ENCODE peak calls at places on chromosomes 12 and 14, in six cellular contexts. One of them, this sample, is unnamed.

GRCh38 chr12:116591608-116592115 is 32.5 kb downstream of the MAP1LC3B2 start:
- DNase-seq in right atrium auricular region: no peak
- DNase-seq in IMR-90: peak
- DNase-seq in cardiac muscle cell: no peak
- DNase-seq in Calu3: no peak
- DNase-seq in nephron progenitor cell: no peak
- DNase-seq in this sample: no peak

GRCh38 chr12:124228050-124228711 is 66.7 kb upstream of the RFLNA start:
- DNase-seq in Calu3: no peak
- DNase-seq in cardiac muscle cell: no peak
- DNase-seq in IMR-90: no peak
- DNase-seq in right atrium auricular region: no peak
- DNase-seq in nephron progenitor cell: no peak
- DNase-seq in this sample: no peak

GRCh38 chr12:121505513-121505912 is 75.3 kb downstream of the KDM2B start:
- DNase-seq in nephron progenitor cell: no peak
- DNase-seq in IMR-90: peak
- DNase-seq in right atrium auricular region: no peak
- DNase-seq in cardiac muscle cell: no peak
- DNase-seq in Calu3: no peak
- DNase-seq in this sample: no peak

GRCh38 chr12:94271351-94271750 is 123.0 kb downstream of the PLXNC1 start:
- DNase-seq in right atrium auricular region: no peak
- DNase-seq in Calu3: no peak
- DNase-seq in IMR-90: no peak
- DNase-seq in cardiac muscle cell: no peak
- DNase-seq in nephron progenitor cell: no peak
- DNase-seq in this sample: no peak

GRCh38 chr12:208813-209212 is 5.1 kb downstream of the SLC6A12 start:
- DNase-seq in IMR-90: no peak
- DNase-seq in nephron progenitor cell: no peak
- DNase-seq in right atrium auricular region: no peak
- DNase-seq in Calu3: no peak
- DNase-seq in cardiac muscle cell: no peak
- DNase-seq in this sample: no peak

GRCh38 chr14:69620211-69620611 is 8.8 kb downstream of the SUSD6 start:
- DNase-seq in right atrium auricular region: no peak
- DNase-seq in cardiac muscle cell: no peak
- DNase-seq in nephron progenitor cell: no peak
- DNase-seq in IMR-90: no peak
- DNase-seq in Calu3: peak
- DNase-seq in this sample: no peak

GRCh38 chr12:113190761-113191160 is 5.2 kb downstream of the RITA1 start:
- DNase-seq in nephron progenitor cell: peak
- DNase-seq in Calu3: no peak
- DNase-seq in right atrium auricular region: no peak
- DNase-seq in IMR-90: peak
- DNase-seq in cardiac muscle cell: peak
- DNase-seq in this sample: no peak

GRCh38 chr12:49911213-49911605 is 7.5 kb upstream of the FAIM2 start:
- DNase-seq in IMR-90: no peak
- DNase-seq in cardiac muscle cell: no peak
- DNase-seq in nephron progenitor cell: no peak
- DNase-seq in right atrium auricular region: no peak
- DNase-seq in Calu3: no peak
- DNase-seq in this sample: no peak

GRCh38 chr14:68669101-68669500 is 123.8 kb downstream of the ZFP36L1 start:
- DNase-seq in nephron progenitor cell: no peak
- DNase-seq in right atrium auricular region: no peak
- DNase-seq in cardiac muscle cell: no peak
- DNase-seq in IMR-90: no peak
- DNase-seq in Calu3: peak
- DNase-seq in this sample: no peak

GRCh38 chr12:2804390-2805145 is 7.9 kb upstream of the ITFG2 start:
- DNase-seq in Calu3: no peak
- DNase-seq in IMR-90: peak
- DNase-seq in nephron progenitor cell: no peak
- DNase-seq in cardiac muscle cell: peak
- DNase-seq in right atrium auricular region: peak
- DNase-seq in this sample: peak

GRCh38 chr12:132489078-132489601 is 811 bp upstream of the FBRSL1 start:
- DNase-seq in Calu3: no peak
- DNase-seq in nephron progenitor cell: peak
- DNase-seq in right atrium auricular region: no peak
- DNase-seq in cardiac muscle cell: peak
- DNase-seq in IMR-90: no peak
- DNase-seq in this sample: no peak

GRCh38 chr12:71900091-71900490 is 38.6 kb upstream of the TPH2 start:
- DNase-seq in Calu3: no peak
- DNase-seq in right atrium auricular region: no peak
- DNase-seq in nephron progenitor cell: no peak
- DNase-seq in IMR-90: peak
- DNase-seq in cardiac muscle cell: no peak
- DNase-seq in this sample: no peak

GRCh38 chr12:93467351-93468007 is at the start of gene MRPL42:
- DNase-seq in right atrium auricular region: peak
- DNase-seq in nephron progenitor cell: peak
- DNase-seq in Calu3: peak
- DNase-seq in IMR-90: peak
- DNase-seq in cardiac muscle cell: peak
- DNase-seq in this sample: peak

GRCh38 chr14:105859717-105860614 is 333.6 kb downstream of the TMEM121 start:
- DNase-seq in right atrium auricular region: no peak
- DNase-seq in Calu3: no peak
- DNase-seq in nephron progenitor cell: no peak
- DNase-seq in IMR-90: no peak
- DNase-seq in cardiac muscle cell: no peak
- DNase-seq in this sample: peak

GRCh38 chr14:29354446-29354845 is 573.2 kb downstream of the PRKD1 start:
- DNase-seq in nephron progenitor cell: no peak
- DNase-seq in Calu3: no peak
- DNase-seq in right atrium auricular region: no peak
- DNase-seq in cardiac muscle cell: no peak
- DNase-seq in IMR-90: peak
- DNase-seq in this sample: no peak

GRCh38 chr12:132319359-132319950 is 9.9 kb downstream of the GALNT9 start:
- DNase-seq in Calu3: no peak
- DNase-seq in nephron progenitor cell: peak
- DNase-seq in right atrium auricular region: no peak
- DNase-seq in IMR-90: no peak
- DNase-seq in cardiac muscle cell: no peak
- DNase-seq in this sample: no peak

GRCh38 chr12:3523728-3524127 is 32.7 kb downstream of the PRMT8 start:
- DNase-seq in IMR-90: no peak
- DNase-seq in cardiac muscle cell: no peak
- DNase-seq in Calu3: no peak
- DNase-seq in right atrium auricular region: no peak
- DNase-seq in nephron progenitor cell: no peak
- DNase-seq in this sample: no peak

GRCh38 chr14:20998674-20999366 is at the start of gene SLC39A2:
- DNase-seq in right atrium auricular region: peak
- DNase-seq in nephron progenitor cell: peak
- DNase-seq in cardiac muscle cell: no peak
- DNase-seq in Calu3: peak
- DNase-seq in IMR-90: peak
- DNase-seq in this sample: peak

GRCh38 chr14:80298491-80299017 is 87.2 kb upstream of the DIO2 start:
- DNase-seq in Calu3: no peak
- DNase-seq in right atrium auricular region: no peak
- DNase-seq in cardiac muscle cell: no peak
- DNase-seq in IMR-90: no peak
- DNase-seq in nephron progenitor cell: no peak
- DNase-seq in this sample: no peak

GRCh38 chr12:123916729-123917128 is 55.9 kb downstream of the CCDC92 start:
- DNase-seq in nephron progenitor cell: no peak
- DNase-seq in cardiac muscle cell: no peak
- DNase-seq in Calu3: no peak
- DNase-seq in IMR-90: peak
- DNase-seq in right atrium auricular region: no peak
- DNase-seq in this sample: no peak

GRCh38 chr14:62015945-62016344 is 253.7 kb downstream of the SNAPC1 start:
- DNase-seq in right atrium auricular region: no peak
- DNase-seq in cardiac muscle cell: no peak
- DNase-seq in nephron progenitor cell: no peak
- DNase-seq in Calu3: no peak
- DNase-seq in IMR-90: peak
- DNase-seq in this sample: no peak

GRCh38 chr12:95435355-95435754 is 38.6 kb upstream of the METAP2 start:
- DNase-seq in Calu3: no peak
- DNase-seq in IMR-90: no peak
- DNase-seq in nephron progenitor cell: no peak
- DNase-seq in cardiac muscle cell: no peak
- DNase-seq in right atrium auricular region: no peak
- DNase-seq in this sample: no peak

GRCh38 chr12:106297681-106298080 is 4.9 kb upstream of the TCP11L2 start:
- DNase-seq in right atrium auricular region: no peak
- DNase-seq in cardiac muscle cell: no peak
- DNase-seq in IMR-90: no peak
- DNase-seq in Calu3: no peak
- DNase-seq in nephron progenitor cell: no peak
- DNase-seq in this sample: no peak

GRCh38 chr14:71688576-71688975 is 243.7 kb upstream of the RGS6 start:
- DNase-seq in Calu3: no peak
- DNase-seq in nephron progenitor cell: no peak
- DNase-seq in right atrium auricular region: no peak
- DNase-seq in cardiac muscle cell: no peak
- DNase-seq in IMR-90: peak
- DNase-seq in this sample: no peak

GRCh38 chr12:72057330-72057911 is 118.8 kb downstream of the TPH2 start:
- DNase-seq in IMR-90: no peak
- DNase-seq in nephron progenitor cell: no peak
- DNase-seq in right atrium auricular region: no peak
- DNase-seq in Calu3: peak
- DNase-seq in cardiac muscle cell: peak
- DNase-seq in this sample: no peak

GRCh38 chr12:123442774-123443173 is 6.3 kb upstream of the RILPL2 start:
- DNase-seq in Calu3: no peak
- DNase-seq in nephron progenitor cell: no peak
- DNase-seq in right atrium auricular region: no peak
- DNase-seq in IMR-90: no peak
- DNase-seq in cardiac muscle cell: no peak
- DNase-seq in this sample: no peak

GRCh38 chr12:113302925-113303640 is 31.8 kb downstream of the SLC8B1 start:
- DNase-seq in Calu3: no peak
- DNase-seq in cardiac muscle cell: no peak
- DNase-seq in IMR-90: no peak
- DNase-seq in right atrium auricular region: no peak
- DNase-seq in nephron progenitor cell: no peak
- DNase-seq in this sample: no peak

GRCh38 chr12:49961111-49961922 is at the start of gene AQP5:
- DNase-seq in cardiac muscle cell: peak
- DNase-seq in IMR-90: no peak
- DNase-seq in nephron progenitor cell: peak
- DNase-seq in right atrium auricular region: no peak
- DNase-seq in Calu3: peak
- DNase-seq in this sample: no peak

DNA sequence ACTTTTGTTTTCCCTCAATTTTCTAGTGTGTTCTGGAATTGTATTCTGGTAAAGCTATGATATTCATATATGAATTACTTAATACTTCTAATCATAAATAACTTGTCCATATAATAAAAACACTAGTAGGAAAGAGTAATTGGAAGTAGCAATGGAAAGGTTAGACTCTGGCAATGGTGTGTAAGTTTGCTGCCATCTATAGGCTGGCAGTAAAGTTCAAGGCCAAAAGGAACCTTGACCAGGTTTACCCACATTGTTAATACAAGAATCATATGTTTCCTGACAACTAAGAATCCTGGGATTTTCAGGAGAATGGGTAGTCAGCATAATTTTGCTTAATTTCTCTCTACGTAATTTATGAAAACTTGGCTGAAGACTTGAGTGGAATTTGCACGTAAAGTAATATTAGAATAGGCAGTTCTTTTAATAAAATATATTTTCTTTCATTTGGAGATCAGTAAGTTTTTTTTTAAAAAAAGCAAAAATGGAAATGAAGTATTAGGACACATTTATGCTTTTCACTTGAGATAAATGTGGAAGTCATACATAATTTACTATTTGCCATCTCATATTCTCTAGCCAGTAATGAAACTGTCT is 926.7 kb downstream of the GALC start:
- DNase-seq in IMR-90: peak
- DNase-seq in right atrium auricular region: no peak
- DNase-seq in cardiac muscle cell: peak
- DNase-seq in Calu3: no peak
- DNase-seq in nephron progenitor cell: no peak
- DNase-seq in this sample: no peak
- TF ChIP-seq CTCF in IMR-90: peak
- TF ChIP-seq CTCF in right atrium auricular region: no peak
- TF ChIP-seq CTCF in cardiac muscle cell: peak
- TF ChIP-seq CTCF in Calu3: peak
- TF ChIP-seq CTCF in nephron progenitor cell: peak
- TF ChIP-seq CTCF in this sample: peak

GRCh38 chr12:57619434-57620244 is 8.4 kb downstream of the ARHGEF25 start:
- DNase-seq in cardiac muscle cell: peak
- DNase-seq in Calu3: peak
- DNase-seq in IMR-90: no peak
- DNase-seq in right atrium auricular region: no peak
- DNase-seq in nephron progenitor cell: peak
- DNase-seq in this sample: no peak
- TF ChIP-seq CTCF in cardiac muscle cell: no peak
- TF ChIP-seq CTCF in Calu3: no peak
- TF ChIP-seq CTCF in IMR-90: no peak
- TF ChIP-seq CTCF in right atrium auricular region: no peak
- TF ChIP-seq CTCF in nephron progenitor cell: no peak
- TF ChIP-seq CTCF in this sample: no peak

GRCh38 chr12:46369474-46370379 is 2.8 kb downstream of the SLC38A2 start:
- DNase-seq in cardiac muscle cell: no peak
- DNase-seq in IMR-90: no peak
- DNase-seq in nephron progenitor cell: no peak
- DNase-seq in Calu3: no peak
- DNase-seq in right atrium auricular region: no peak
- DNase-seq in this sample: no peak

GRCh38 chr12:46370380-46370734 is 2.2 kb downstream of the SLC38A2 start:
- DNase-seq in cardiac muscle cell: no peak
- DNase-seq in right atrium auricular region: no peak
- DNase-seq in Calu3: no peak
- DNase-seq in IMR-90: no peak
- DNase-seq in nephron progenitor cell: no peak
- DNase-seq in this sample: no peak

GRCh38 chr12:46372131-46372851 is at the start of gene SLC38A2:
- DNase-seq in cardiac muscle cell: peak
- DNase-seq in IMR-90: peak
- DNase-seq in right atrium auricular region: peak
- DNase-seq in nephron progenitor cell: peak
- DNase-seq in Calu3: peak
- DNase-seq in this sample: peak

GRCh38 chr12:46371718-46372130 is 849 bp downstream of the SLC38A2 start:
- DNase-seq in IMR-90: peak
- DNase-seq in nephron progenitor cell: peak
- DNase-seq in cardiac muscle cell: peak
- DNase-seq in right atrium auricular region: peak
- DNase-seq in Calu3: peak
- DNase-seq in this sample: peak

GRCh38 chr12:46370792-46371717 is 1.5 kb downstream of the SLC38A2 start:
- DNase-seq in nephron progenitor cell: peak
- DNase-seq in Calu3: peak
- DNase-seq in cardiac muscle cell: peak
- DNase-seq in right atrium auricular region: peak
- DNase-seq in IMR-90: peak
- DNase-seq in this sample: peak
- TF ChIP-seq CTCF in nephron progenitor cell: no peak
- TF ChIP-seq CTCF in Calu3: no peak
- TF ChIP-seq CTCF in cardiac muscle cell: no peak
- TF ChIP-seq CTCF in right atrium auricular region: peak
- TF ChIP-seq CTCF in IMR-90: peak
- TF ChIP-seq CTCF in this sample: no peak

GRCh38 chr14:31543969-31544799 is 17.0 kb upstream of the NUBPL start:
- DNase-seq in IMR-90: peak
- DNase-seq in nephron progenitor cell: no peak
- DNase-seq in cardiac muscle cell: peak
- DNase-seq in right atrium auricular region: no peak
- DNase-seq in Calu3: no peak
- DNase-seq in this sample: no peak
- TF ChIP-seq CTCF in IMR-90: peak
- TF ChIP-seq CTCF in nephron progenitor cell: peak
- TF ChIP-seq CTCF in cardiac muscle cell: peak
- TF ChIP-seq CTCF in right atrium auricular region: peak
- TF ChIP-seq CTCF in Calu3: peak
- TF ChIP-seq CTCF in this sample: peak